ENCODE peak calls at places on chromosomes 1 and 21, in ten cellular contexts. G is nucleus accumbens; N is neuronal stem cell; F is stimulated activated CD4-positive, alpha-beta T cell treated with anti-CD3 and anti-CD28 coated beads, Interleukin-12 subunit alpha, Interleukin-12 subunit beta, amount 100 ng/mL, for 24 hours; T is GM10248; Z is RKO; V is NCI-H1417; W is left kidney; K is AG08396; B is activated gamma-delta T cell treated with anti-CD3 and anti-CD28 coated beads, Interleukin-2, amount 50 U/mL, for 16 hours. P is an unnamed sample.

GRCh38 chr21:39837861-39838359 is 29.3 kb upstream of the PCP4 start:
- DNase-seq in N (no peak), W (peak), Z (no peak), F (no peak), K (no peak), B (no peak), G (no peak), V (no peak), T (no peak), P (no peak)

GRCh38 chr1:23718482-23718881 is 24.8 kb upstream of the ELOA start:
- DNase-seq in V (no peak), K (peak), B (no peak), Z (peak), F (no peak), W (peak), N (peak), T (no peak), G (no peak), P (no peak)

GRCh38 chr1:58576727-58577675 is at the start of gene TACSTD2:
- DNase-seq in T (no peak), F (no peak), B (no peak), Z (no peak), K (peak), W (peak), G (no peak), N (no peak), V (no peak), P (peak)

GRCh38 chr1:229557214-229557850 is 1.2 kb downstream of the ABCB10 start:
- DNase-seq in K (no peak), B (no peak), G (no peak), F (no peak), T (peak), N (no peak), Z (peak), W (no peak), V (no peak), P (no peak)

GRCh38 chr1:116075981-116076380 is 35.2 kb upstream of the MAB21L3 start:
- DNase-seq in W (no peak), N (no peak), G (no peak), F (no peak), B (no peak), Z (no peak), K (no peak), V (no peak), T (no peak), P (no peak)

GRCh38 chr1:27348861-27349783 is 7.3 kb downstream of the SYTL1 start:
- DNase-seq in B (no peak), N (peak), T (peak), W (peak), F (no peak), Z (peak), V (peak), K (peak), G (no peak), P (peak)

GRCh38 chr1:116153692-116154031 is 42.5 kb downstream of the MAB21L3 start:
- DNase-seq in W (no peak), V (no peak), T (no peak), N (no peak), G (no peak), Z (no peak), F (no peak), B (no peak), K (no peak), P (no peak)

GRCh38 chr1:97571760-97572159 is 349.1 kb downstream of the DPYD start:
- DNase-seq in T (no peak), B (no peak), W (no peak), F (no peak), N (no peak), G (no peak), Z (no peak), K (no peak), V (no peak), P (no peak)

GRCh38 chr1:9639190-9639589 is 12.3 kb upstream of the PIK3CD start:
- DNase-seq in B (no peak), N (no peak), V (no peak), W (no peak), T (no peak), G (no peak), Z (no peak), F (no peak), K (no peak), P (no peak)

GRCh38 chr1:226279498-226279897 is 29.5 kb downstream of the LIN9 start:
- DNase-seq in Z (no peak), G (no peak), N (no peak), V (no peak), W (no peak), F (no peak), B (no peak), T (no peak), K (no peak), P (no peak)

GRCh38 chr1:74266001-74266400 is 30.8 kb downstream of the TNNI3K start:
- DNase-seq in N (no peak), K (no peak), T (no peak), Z (no peak), V (no peak), F (no peak), B (no peak), W (no peak), G (no peak), P (no peak)

GRCh38 chr21:36700295-36700960 is 1.5 kb downstream of the SIM2 start:
- DNase-seq in N (no peak), G (no peak), Z (peak), F (no peak), B (no peak), T (no peak), K (no peak), V (peak), W (peak), P (no peak)

GRCh38 chr1:202858306-202858705 is 30.6 kb downstream of the RABIF start:
- DNase-seq in G (no peak), V (no peak), B (no peak), Z (no peak), F (no peak), T (no peak), W (peak), K (no peak), N (no peak), P (peak)

GRCh38 chr1:209106237-209106741 is 477.2 kb upstream of the CAMK1G start:
- DNase-seq in N (no peak), G (no peak), B (no peak), W (peak), V (peak), T (no peak), F (no peak), K (peak), Z (no peak), P (no peak)

GRCh38 chr1:108817016-108817415 is 39.9 kb downstream of the AKNAD1 start:
- DNase-seq in N (no peak), K (peak), F (no peak), Z (no peak), G (peak), V (no peak), W (peak), B (no peak), T (no peak), P (peak)

GRCh38 chr1:229430761-229431269 is 3.1 kb downstream of the ACTA1 start:
- DNase-seq in K (peak), B (peak), Z (no peak), G (no peak), W (peak), T (no peak), V (no peak), N (peak), F (no peak), P (peak)

GRCh38 chr1:201050515-201051277 is 27.2 kb upstream of the KIF21B start:
- DNase-seq in K (peak), W (no peak), V (no peak), G (no peak), F (no peak), Z (no peak), B (no peak), T (no peak), N (no peak), P (no peak)

GRCh38 chr1:36160949-36161485 is 5.1 kb downstream of the MAP7D1 start:
- DNase-seq in B (peak), F (peak), G (peak), N (no peak), Z (peak), K (peak), T (peak), W (peak), V (no peak), P (no peak)

GRCh38 chr21:36347962-36348328 is 27.9 kb downstream of the MORC3 start:
- DNase-seq in K (no peak), N (no peak), G (no peak), T (no peak), V (no peak), F (no peak), Z (peak), B (no peak), W (no peak), P (no peak)

GRCh38 chr1:23728997-23729390 is 14.3 kb upstream of the ELOA start:
- DNase-seq in Z (no peak), N (no peak), T (no peak), V (no peak), F (no peak), B (no peak), G (no peak), K (no peak), W (no peak), P (no peak)

GRCh38 chr1:150127868-150128267 is 21.8 kb upstream of the PLEKHO1 start:
- DNase-seq in Z (peak), W (no peak), V (no peak), F (no peak), G (no peak), N (no peak), B (no peak), K (no peak), T (no peak), P (no peak)

GRCh38 chr1:154773551-154773950 is 96.5 kb downstream of the KCNN3 start:
- DNase-seq in B (no peak), T (no peak), F (no peak), V (no peak), K (no peak), N (no peak), Z (no peak), W (peak), G (no peak), P (peak)

GRCh38 chr1:218412181-218412580 is 67.0 kb downstream of the TGFB2 start:
- DNase-seq in N (no peak), Z (no peak), B (no peak), F (no peak), T (no peak), K (peak), W (no peak), G (no peak), V (no peak), P (no peak)

GRCh38 chr1:200372095-200372884 is 37.5 kb downstream of the ZNF281 start:
- DNase-seq in F (no peak), W (no peak), N (no peak), B (no peak), G (no peak), Z (peak), T (no peak), V (no peak), K (peak), P (no peak)

GRCh38 chr21:21851657-21852056 is 853.4 kb downstream of the NCAM2 start:
- DNase-seq in T (no peak), Z (no peak), V (no peak), G (no peak), K (no peak), N (no peak), W (no peak), F (no peak), B (no peak), P (no peak)

GRCh38 chr1:204923626-204924012 is 53.0 kb downstream of the NFASC start:
- DNase-seq in F (no peak), W (no peak), G (no peak), Z (no peak), V (no peak), B (no peak), N (no peak), K (no peak), T (no peak), P (no peak)

GRCh38 chr21:45041351-45041805 is 33.0 kb upstream of the ADARB1 start:
- DNase-seq in K (peak), V (no peak), N (no peak), Z (no peak), W (peak), G (no peak), T (no peak), F (no peak), B (no peak), P (peak)

GRCh38 chr21:38467911-38468310 is 30.4 kb downstream of the ERG start:
- DNase-seq in V (no peak), T (no peak), F (no peak), N (no peak), G (no peak), Z (no peak), W (no peak), K (no peak), B (no peak), P (no peak)

GRCh38 chr1:247386695-247387094 is 29.3 kb upstream of the NLRP3 start:
- DNase-seq in W (no peak), T (no peak), K (peak), N (no peak), F (no peak), B (no peak), Z (peak), G (no peak), V (no peak), P (no peak)

GRCh38 chr21:23398726-23399125 is 2208.6 kb downstream of the MRPL39 start:
- DNase-seq in T (no peak), G (no peak), Z (no peak), B (no peak), V (no peak), K (no peak), N (no peak), W (no peak), F (no peak), P (no peak)

P was measured in testis.